ENCODE peak calls at places on chromosomes 3 and 15, in ten cellular contexts. G is stimulated activated CD8-positive, alpha-beta memory T cell treated with anti-CD3 and anti-CD28 coated beads, Interleukin-7, amount 100 ng/mL, for 24 hours; Y is activated CD4-positive, alpha-beta T cell treated with anti-CD3 and anti-CD28 coated beads, Interleukin-2, amount 50 U/mL, for 24 hours; W is neural crest cell; P is Peyer's patch; N is COR-L47; J is foreskin melanocyte; I is LoVo; K is Caki2; B is HFF-Myc. O is an unnamed sample.
A peak's percentile ranks its signal among the peaks of the same experiment; 100 is the strongest.

GRCh38 chr3:155308831-155309230 is 15.3 kb upstream of the STRIT1 start:
- DNase-seq in G (no peak), Y (no peak), W (no peak), P (no peak), N (no peak), J (no peak), I (no peak), K (no peak), B (no peak), O (no peak)

GRCh38 chr3:195913382-195913781 is 5.0 kb upstream of the TNK2 start:
- DNase-seq in G (no peak), Y (no peak), W (no peak), P (no peak), N (no peak), J (no peak), I (no peak), K (no peak), B (no peak), O (no peak)

GRCh38 chr15:37035349-37035748 is 65.0 kb downstream of the MEIS2 start:
- DNase-seq in G (no peak), Y (no peak), W (no peak), P (no peak), N (no peak), J (no peak), I (no peak), K (no peak), B (no peak), O (no peak)

GRCh38 chr3:171321959-171322358 is 138.2 kb downstream of the TNIK start:
- DNase-seq in G (no peak), Y (no peak), W (no peak), P (no peak), N (no peak), J (no peak), I (no peak), K (no peak), B (no peak), O (no peak)

GRCh38 chr15:66630801-66631351 is 65.1 kb upstream of the LCTL start:
- DNase-seq in G (no peak), Y (no peak), W (no peak), P (no peak), N (no peak), J (no peak), I (no peak), K (no peak), B (no peak), O (no peak)

GRCh38 chr3:14208168-14208567 is 29.6 kb downstream of the LSM3 start:
- DNase-seq in G (no peak), Y (no peak), W (no peak), P (no peak), N (no peak), J (no peak), I (no peak), K (no peak), B (no peak), O (no peak)

GRCh38 chr3:13051581-13051980 is 21.6 kb downstream of the IQSEC1 start:
- DNase-seq in G (no peak), Y (no peak), W (no peak), P (no peak), N (no peak), J (no peak), I (no peak), K (no peak), B (no peak), O (no peak)

GRCh38 chr3:127822836-127823589 is 698 bp upstream of the MGLL start:
- DNase-seq in G (no peak), Y (no peak), W (no peak), P (no peak), N (peak; percentile 70), J (no peak), I (no peak), K (peak; percentile 26), B (no peak), O (no peak)

GRCh38 chr3:47910777-47911440 is 105.3 kb downstream of the MAP4 start:
- DNase-seq in G (no peak), Y (no peak), W (no peak), P (no peak), N (no peak), J (no peak), I (peak; percentile 5), K (peak; percentile 33), B (peak; percentile 59), O (peak; percentile 81)

GRCh38 chr3:160644491-160644890 is 32.5 kb upstream of the ARL14 start:
- DNase-seq in G (no peak), Y (no peak), W (no peak), P (no peak), N (no peak), J (no peak), I (no peak), K (no peak), B (no peak), O (no peak)

GRCh38 chr3:181317521-181317920 is 328.0 kb upstream of the DNAJC19 start:
- DNase-seq in G (no peak), Y (no peak), W (no peak), P (no peak), N (peak; percentile 52), J (no peak), I (no peak), K (no peak), B (no peak), O (no peak)

GRCh38 chr15:37015025-37015424 is 85.3 kb downstream of the MEIS2 start:
- DNase-seq in G (no peak), Y (no peak), W (no peak), P (no peak), N (no peak), J (peak; percentile 10), I (no peak), K (peak; percentile 69), B (no peak), O (no peak)

GRCh38 chr3:39103791-39104552 is 3.5 kb downstream of the GORASP1 start:
- DNase-seq in G (no peak), Y (no peak), W (no peak), P (no peak), N (no peak), J (no peak), I (no peak), K (no peak), B (no peak), O (no peak)

GRCh38 chr3:45639044-45639392 is 44.5 kb downstream of the LIMD1 start:
- DNase-seq in G (no peak), Y (no peak), W (no peak), P (no peak), N (no peak), J (no peak), I (no peak), K (no peak), B (no peak), O (no peak)

GRCh38 chr3:126982125-126982521 is 792 bp upstream of the PLXNA1 start:
- DNase-seq in G (peak; percentile 31), Y (no peak), W (no peak), P (peak; percentile 52), N (no peak), J (no peak), I (no peak), K (no peak), B (no peak), O (no peak)

GRCh38 chr3:148758303-148758884 is 60.7 kb downstream of the AGTR1 start:
- DNase-seq in G (no peak), Y (no peak), W (no peak), P (no peak), N (no peak), J (no peak), I (no peak), K (no peak), B (no peak), O (no peak)

GRCh38 chr15:70478251-70478990 is 284.9 kb downstream of the UACA start:
- DNase-seq in G (no peak), Y (no peak), W (no peak), P (peak; percentile 70), N (no peak), J (no peak), I (no peak), K (peak; percentile 41), B (no peak), O (no peak)

GRCh38 chr3:62529230-62529629 is 155.9 kb upstream of the FEZF2 start:
- DNase-seq in G (no peak), Y (no peak), W (peak; percentile 65), P (no peak), N (no peak), J (peak; percentile 3), I (peak; percentile 29), K (peak; percentile 1), B (peak; percentile 5), O (no peak)

GRCh38 chr15:90425726-90426346 is 37.8 kb downstream of the IQGAP1 start:
- DNase-seq in G (no peak), Y (no peak), W (no peak), P (no peak), N (no peak), J (peak; percentile 57), I (no peak), K (no peak), B (no peak), O (no peak)

GRCh38 chr15:48084759-48085420 is 35.9 kb upstream of the SLC24A5 start:
- DNase-seq in G (no peak), Y (no peak), W (no peak), P (no peak), N (peak; percentile 53), J (no peak), I (peak; percentile 28), K (no peak), B (no peak), O (no peak)

GRCh38 chr15:39184701-39185390 is 396.0 kb upstream of the THBS1 start:
- DNase-seq in G (no peak), Y (no peak), W (no peak), P (no peak), N (no peak), J (no peak), I (no peak), K (no peak), B (no peak), O (no peak)

GRCh38 chr3:189148090-189148507 is 23.7 kb upstream of the TPRG1 start:
- DNase-seq in G (peak; percentile 41), Y (peak; percentile 44), W (peak; percentile 64), P (peak; percentile 37), N (peak; percentile 38), J (peak; percentile 44), I (peak; percentile 64), K (peak; percentile 65), B (peak; percentile 49), O (peak; percentile 37)

GRCh38 chr3:133927543-133928066 is 31.9 kb upstream of the RAB6B start:
- DNase-seq in G (peak; percentile 53), Y (peak; percentile 58), W (peak; percentile 70), P (peak; percentile 44), N (peak; percentile 18), J (no peak), I (no peak), K (no peak), B (no peak), O (no peak)

GRCh38 chr15:68807249-68807648 is 13.4 kb downstream of the ANP32A start:
- DNase-seq in G (no peak), Y (no peak), W (no peak), P (no peak), N (no peak), J (no peak), I (no peak), K (no peak), B (no peak), O (no peak)

GRCh38 chr15:67762610-67763368 is 62.5 kb upstream of the SKOR1 start:
- DNase-seq in G (no peak), Y (peak; percentile 27), W (no peak), P (peak; percentile 19), N (no peak), J (no peak), I (no peak), K (no peak), B (peak; percentile 43), O (no peak)

GRCh38 chr15:47570044-47570443 is 147.3 kb upstream of the SEMA6D start:
- DNase-seq in G (no peak), Y (no peak), W (no peak), P (no peak), N (no peak), J (no peak), I (no peak), K (no peak), B (no peak), O (no peak)

GRCh38 chr3:156184156-156184555 is 63.8 kb downstream of the KCNAB1 start:
- DNase-seq in G (no peak), Y (no peak), W (no peak), P (no peak), N (no peak), J (no peak), I (no peak), K (no peak), B (no peak), O (no peak)

GRCh38 chr15:90191795-90192494 is 9.2 kb upstream of the SEMA4B start:
- DNase-seq in G (no peak), Y (no peak), W (no peak), P (peak; percentile 89), N (peak; percentile 99), J (no peak), I (peak; percentile 61), K (peak; percentile 96), B (no peak), O (peak; percentile 16)

O was measured in HCT116.